ENCODE peak calls at places on chromosomes 5 and 9, in four cellular contexts. One of them, this sample, is unnamed.

GRCh38 chr5:127561254-127561653 is 43.8 kb downstream of the PRRC1 start:
- DNase-seq in HepG2: no peak
- DNase-seq in OCI-LY7: no peak
- DNase-seq in GM23338: no peak
- DNase-seq in this sample: peak; percentile 87

GRCh38 chr5:171619196-171619595 is 166.4 kb upstream of the SMIM23 start:
- DNase-seq in HepG2: no peak
- DNase-seq in OCI-LY7: no peak
- DNase-seq in GM23338: no peak
- DNase-seq in this sample: no peak

GRCh38 chr5:75335952-75336624 is 932 bp upstream of the HMGCR start:
- DNase-seq in HepG2: peak; percentile 81
- DNase-seq in OCI-LY7: peak; percentile 44
- DNase-seq in GM23338: peak; percentile 62
- DNase-seq in this sample: peak; percentile 89

GRCh38 chr9:134858051-134858841 is 22.4 kb upstream of the FCN2 start:
- DNase-seq in HepG2: no peak
- DNase-seq in OCI-LY7: no peak
- DNase-seq in GM23338: no peak
- DNase-seq in this sample: peak; percentile 18

GRCh38 chr9:20236676-20237075 is 385.6 kb downstream of the MLLT3 start:
- DNase-seq in HepG2: peak; percentile 32
- DNase-seq in OCI-LY7: no peak
- DNase-seq in GM23338: no peak
- DNase-seq in this sample: no peak

GRCh38 chr9:71634753-71635152 is 133.6 kb downstream of the CEMIP2 start:
- DNase-seq in HepG2: no peak
- DNase-seq in OCI-LY7: no peak
- DNase-seq in GM23338: no peak
- DNase-seq in this sample: no peak

GRCh38 chr9:105359899-105360298 is 87.9 kb upstream of the FSD1L start:
- DNase-seq in HepG2: no peak
- DNase-seq in OCI-LY7: no peak
- DNase-seq in GM23338: no peak
- DNase-seq in this sample: peak; percentile 34

GRCh38 chr9:95574176-95574575 is 57.4 kb upstream of the PTCH1 start:
- DNase-seq in HepG2: no peak
- DNase-seq in OCI-LY7: peak; percentile 45
- DNase-seq in GM23338: no peak
- DNase-seq in this sample: no peak

GRCh38 chr5:107812570-107813141 is 141.9 kb upstream of the EFNA5 start:
- DNase-seq in HepG2: no peak
- DNase-seq in OCI-LY7: no peak
- DNase-seq in GM23338: no peak
- DNase-seq in this sample: peak; percentile 89

GRCh38 chr9:95570646-95571045 is 53.9 kb upstream of the PTCH1 start:
- DNase-seq in HepG2: no peak
- DNase-seq in OCI-LY7: no peak
- DNase-seq in GM23338: peak; percentile 34
- DNase-seq in this sample: no peak

GRCh38 chr5:14873790-14874189 is 2.2 kb upstream of the ANKH start:
- DNase-seq in HepG2: no peak
- DNase-seq in OCI-LY7: no peak
- DNase-seq in GM23338: no peak
- DNase-seq in this sample: no peak

GRCh38 chr9:92962303-92962649 is 15.0 kb downstream of the FGD3 start:
- DNase-seq in HepG2: no peak
- DNase-seq in OCI-LY7: no peak
- DNase-seq in GM23338: no peak
- DNase-seq in this sample: no peak

GRCh38 chr5:57171818-57172465 is 1.9 kb upstream of the GPBP1 start:
- DNase-seq in HepG2: no peak
- DNase-seq in OCI-LY7: no peak
- DNase-seq in GM23338: no peak
- DNase-seq in this sample: peak; percentile 20

GRCh38 chr5:119327018-119327417 is 28.8 kb upstream of the TNFAIP8 start:
- DNase-seq in HepG2: no peak
- DNase-seq in OCI-LY7: no peak
- DNase-seq in GM23338: no peak
- DNase-seq in this sample: no peak

GRCh38 chr9:99130069-99130468 is 25.2 kb downstream of the TGFBR1 start:
- DNase-seq in HepG2: no peak
- DNase-seq in OCI-LY7: peak; percentile 87
- DNase-seq in GM23338: peak; percentile 35
- DNase-seq in this sample: no peak

GRCh38 chr5:56110646-56111403 is 116.1 kb upstream of the IL6ST start:
- DNase-seq in HepG2: no peak
- DNase-seq in OCI-LY7: no peak
- DNase-seq in GM23338: no peak
- DNase-seq in this sample: no peak

GRCh38 chr5:64865662-64866061 is 96.9 kb downstream of the CWC27 start:
- DNase-seq in HepG2: no peak
- DNase-seq in OCI-LY7: no peak
- DNase-seq in GM23338: no peak
- DNase-seq in this sample: no peak

GRCh38 chr5:3249401-3249800 is 346.2 kb upstream of the IRX1 start:
- DNase-seq in HepG2: peak; percentile 4
- DNase-seq in OCI-LY7: no peak
- DNase-seq in GM23338: no peak
- DNase-seq in this sample: no peak

GRCh38 chr5:131209175-131209505 is 38.4 kb downstream of the LYRM7 start:
- DNase-seq in HepG2: no peak
- DNase-seq in OCI-LY7: no peak
- DNase-seq in GM23338: no peak
- DNase-seq in this sample: no peak

GRCh38 chr9:72363908-72364678 is 915 bp downstream of the ZFAND5 start:
- DNase-seq in HepG2: peak; percentile 20
- DNase-seq in OCI-LY7: peak; percentile 81
- DNase-seq in GM23338: peak; percentile 47
- DNase-seq in this sample: peak; percentile 72

GRCh38 chr9:12880406-12881016 is 105.7 kb downstream of the LURAP1L start:
- DNase-seq in HepG2: no peak
- DNase-seq in OCI-LY7: no peak
- DNase-seq in GM23338: no peak
- DNase-seq in this sample: no peak

GRCh38 chr9:68702493-68702892 is 2.5 kb upstream of the PIP5K1B start:
- DNase-seq in HepG2: peak; percentile 14
- DNase-seq in OCI-LY7: no peak
- DNase-seq in GM23338: no peak
- DNase-seq in this sample: no peak

GRCh38 chr5:66633754-66634153 is 37.6 kb downstream of the MAST4 start:
- DNase-seq in HepG2: peak; percentile 25
- DNase-seq in OCI-LY7: no peak
- DNase-seq in GM23338: peak; percentile 48
- DNase-seq in this sample: no peak

GRCh38 chr5:5409151-5409810 is 13.2 kb upstream of the ICE1 start:
- DNase-seq in HepG2: no peak
- DNase-seq in OCI-LY7: peak; percentile 83
- DNase-seq in GM23338: peak; percentile 62
- DNase-seq in this sample: no peak

GRCh38 chr9:111449705-111450104 is 34.5 kb downstream of the ECPAS start:
- DNase-seq in HepG2: no peak
- DNase-seq in OCI-LY7: no peak
- DNase-seq in GM23338: no peak
- DNase-seq in this sample: no peak

GRCh38 chr9:111454751-111455150 is 29.4 kb downstream of the ECPAS start:
- DNase-seq in HepG2: no peak
- DNase-seq in OCI-LY7: no peak
- DNase-seq in GM23338: no peak
- DNase-seq in this sample: no peak

GRCh38 chr9:111455638-111456037 is 28.5 kb downstream of the ECPAS start:
- DNase-seq in HepG2: no peak
- DNase-seq in OCI-LY7: no peak
- DNase-seq in GM23338: no peak
- DNase-seq in this sample: no peak

GRCh38 chr9:111450114-111450513 is 34.1 kb downstream of the ECPAS start:
- DNase-seq in HepG2: no peak
- DNase-seq in OCI-LY7: no peak
- DNase-seq in GM23338: no peak
- DNase-seq in this sample: no peak

GRCh38 chr9:111451570-111451969 is 32.6 kb downstream of the ECPAS start:
- DNase-seq in HepG2: no peak
- DNase-seq in OCI-LY7: no peak
- DNase-seq in GM23338: no peak
- DNase-seq in this sample: peak; percentile 8
- H3K79me2 ChIP-seq in HepG2: peaks cover 52% of the 10 kb centered on the region
- H3K79me2 ChIP-seq in OCI-LY7: peaks cover 35% of the 10 kb centered on the region
- H3K79me2 ChIP-seq in GM23338: peaks cover 64% of the 10 kb centered on the region
- H3K79me2 ChIP-seq in this sample: peaks cover 43% of the 10 kb centered on the region

DNA sequence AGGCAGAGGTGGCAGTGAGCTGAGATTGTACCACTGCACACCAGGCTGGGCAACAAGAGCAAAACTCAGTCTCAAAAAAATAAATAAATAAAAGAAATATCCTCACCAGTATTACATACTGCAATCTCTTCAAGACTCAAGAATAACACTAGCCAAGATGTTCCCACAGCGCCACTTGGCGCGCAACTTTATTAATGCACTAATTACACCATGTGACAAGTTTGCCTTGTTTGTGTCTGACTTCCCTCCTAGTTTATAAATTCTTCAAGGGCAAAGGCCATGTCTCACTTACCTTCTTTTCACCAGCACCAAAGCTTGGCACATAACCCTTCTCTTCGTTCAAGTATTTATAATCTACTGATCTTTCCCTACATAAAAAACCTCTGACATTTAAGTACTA is 4.8 kb downstream of the SKP1 start:
- DNase-seq in HepG2: no peak
- DNase-seq in OCI-LY7: no peak
- DNase-seq in GM23338: no peak
- DNase-seq in this sample: no peak
- TF ChIP-seq CTCF in HepG2: no peak
- TF ChIP-seq CTCF in OCI-LY7: no peak
- TF ChIP-seq CTCF in GM23338: peak; percentile 18
- TF ChIP-seq CTCF in this sample: no peak

GRCh38 chr9:120770923-120771322 is 22.3 kb downstream of the FBXW2 start:
- DNase-seq in HepG2: no peak
- DNase-seq in OCI-LY7: no peak
- DNase-seq in GM23338: no peak
- DNase-seq in this sample: no peak
- H3K79me2 ChIP-seq in HepG2: no peaks in the 10 kb centered on the region
- H3K79me2 ChIP-seq in OCI-LY7: no peaks in the 10 kb centered on the region
- H3K79me2 ChIP-seq in GM23338: no peaks in the 10 kb centered on the region
- H3K79me2 ChIP-seq in this sample: no peaks in the 10 kb centered on the region

GRCh38 chr5:170269579-170269978 is 28.0 kb downstream of the LCP2 start:
- DNase-seq in HepG2: no peak
- DNase-seq in OCI-LY7: no peak
- DNase-seq in GM23338: no peak
- DNase-seq in this sample: peak; percentile 25
- TF ChIP-seq CTCF in HepG2: no peak
- TF ChIP-seq CTCF in OCI-LY7: no peak
- TF ChIP-seq CTCF in GM23338: no peak
- TF ChIP-seq CTCF in this sample: no peak

GRCh38 chr5:179319741-179320281 is 25.4 kb downstream of the ADAMTS2 start:
- DNase-seq in HepG2: no peak
- DNase-seq in OCI-LY7: no peak
- DNase-seq in GM23338: no peak
- DNase-seq in this sample: peak; percentile 52
- H3K79me2 ChIP-seq in HepG2: no peaks in the 10 kb centered on the region
- H3K79me2 ChIP-seq in OCI-LY7: no peaks in the 10 kb centered on the region
- H3K79me2 ChIP-seq in GM23338: no peaks in the 10 kb centered on the region
- H3K79me2 ChIP-seq in this sample: peaks cover 24% of the 10 kb centered on the region

GRCh38 chr5:98463222-98463621 is 310.2 kb upstream of the RGMB start:
- DNase-seq in HepG2: no peak
- DNase-seq in OCI-LY7: no peak
- DNase-seq in GM23338: no peak
- DNase-seq in this sample: no peak

GRCh38 chr5:98458726-98459125 is 314.7 kb upstream of the RGMB start:
- DNase-seq in HepG2: no peak
- DNase-seq in OCI-LY7: no peak
- DNase-seq in GM23338: no peak
- DNase-seq in this sample: no peak

GRCh38 chr5:98463676-98464075 is 309.8 kb upstream of the RGMB start:
- DNase-seq in HepG2: no peak
- DNase-seq in OCI-LY7: no peak
- DNase-seq in GM23338: no peak
- DNase-seq in this sample: no peak

GRCh38 chr5:98460536-98460935 is 312.9 kb upstream of the RGMB start:
- DNase-seq in HepG2: no peak
- DNase-seq in OCI-LY7: no peak
- DNase-seq in GM23338: no peak
- DNase-seq in this sample: no peak

DNA sequence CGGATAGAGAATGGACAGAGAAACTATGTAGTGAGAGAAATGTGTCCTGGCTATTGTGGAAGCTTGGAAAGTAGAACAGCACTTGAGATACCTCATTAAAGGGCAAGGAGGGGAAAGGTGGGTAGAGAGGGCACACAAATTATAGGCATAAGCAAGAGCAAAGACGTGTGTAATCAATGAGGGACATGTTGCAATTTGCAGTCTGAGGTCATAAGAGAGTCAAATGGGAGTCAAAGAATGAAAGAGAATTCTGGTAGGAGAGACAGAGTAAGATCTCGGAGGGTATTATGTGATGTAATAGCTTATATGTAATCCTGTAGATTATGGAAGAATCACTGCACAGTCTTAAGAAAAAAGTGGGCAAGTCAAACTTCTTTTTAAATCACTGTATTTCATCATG is 312.0 kb upstream of the RGMB start:
- DNase-seq in HepG2: no peak
- DNase-seq in OCI-LY7: no peak
- DNase-seq in GM23338: no peak
- DNase-seq in this sample: no peak
- TF ChIP-seq CTCF in HepG2: no peak
- TF ChIP-seq CTCF in OCI-LY7: no peak
- TF ChIP-seq CTCF in GM23338: no peak
- TF ChIP-seq CTCF in this sample: no peak

GRCh38 chr9:18361621-18362020 is 112.3 kb upstream of the ADAMTSL1 start:
- DNase-seq in HepG2: no peak
- DNase-seq in OCI-LY7: no peak
- DNase-seq in GM23338: no peak
- DNase-seq in this sample: no peak
- H3K79me2 ChIP-seq in HepG2: no peaks in the 10 kb centered on the region
- H3K79me2 ChIP-seq in OCI-LY7: no peaks in the 10 kb centered on the region
- H3K79me2 ChIP-seq in GM23338: no peaks in the 10 kb centered on the region
- H3K79me2 ChIP-seq in this sample: no peaks in the 10 kb centered on the region

DNA sequence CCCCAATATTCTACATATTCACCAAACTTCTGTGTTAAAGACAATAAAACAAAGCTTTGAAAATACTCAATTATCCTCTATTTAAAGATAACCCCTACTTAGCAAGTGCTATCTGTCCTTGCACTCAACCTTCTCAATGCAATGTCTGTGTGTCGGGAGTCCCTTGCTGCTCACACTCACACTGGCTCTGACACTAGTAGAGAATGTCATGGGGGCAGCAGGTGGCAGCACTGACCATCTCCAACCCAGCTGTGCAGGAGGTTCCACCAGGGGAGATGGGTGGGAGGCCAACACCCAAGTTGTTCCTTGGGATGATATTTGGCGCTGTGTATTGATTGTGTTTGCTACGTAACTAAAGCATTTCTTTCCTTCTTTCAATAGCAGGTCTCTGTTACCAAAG is 59.4 kb upstream of the SIMC1 start:
- DNase-seq in HepG2: peak; percentile 13
- DNase-seq in OCI-LY7: no peak
- DNase-seq in GM23338: no peak
- DNase-seq in this sample: no peak
- TF ChIP-seq CTCF in HepG2: peak; percentile 68
- TF ChIP-seq CTCF in OCI-LY7: peak; percentile 25
- TF ChIP-seq CTCF in GM23338: peak; percentile 58
- TF ChIP-seq CTCF in this sample: no peak

GRCh38 chr9:127546125-127546832 is 65.8 kb upstream of the STXBP1 start:
- DNase-seq in HepG2: peak; percentile 55
- DNase-seq in OCI-LY7: no peak
- DNase-seq in GM23338: no peak
- DNase-seq in this sample: no peak
- H3K79me2 ChIP-seq in HepG2: peaks cover 40% of the 10 kb centered on the region
- H3K79me2 ChIP-seq in OCI-LY7: no peaks in the 10 kb centered on the region
- H3K79me2 ChIP-seq in GM23338: peaks cover 31% of the 10 kb centered on the region
- H3K79me2 ChIP-seq in this sample: peaks cover 98% of the 10 kb centered on the region

This sample was measured in fibroblast of lung.